ENCODE peak calls at places on chromosomes 6 and 20, in six cellular contexts. W is cardiac muscle cell, E is coronary artery, V is psoas muscle, O is left lung, Y is pancreas. I is an unnamed sample.

GRCh38 chr6:169161572-169162167 is 92.0 kb downstream of the THBS2 start:
- DNase-seq in W (no peak), E (peak), V (no peak), O (no peak), Y (no peak), I (no peak)

GRCh38 chr6:53752856-53753255 is 41.9 kb upstream of the LRRC1 start:
- DNase-seq in W (peak), E (no peak), V (no peak), O (no peak), Y (no peak), I (no peak)

GRCh38 chr6:114419175-114419574 is 76.4 kb upstream of the HS3ST5 start:
- DNase-seq in W (no peak), E (no peak), V (no peak), O (no peak), Y (no peak), I (no peak)

GRCh38 chr6:1825277-1825676 is 215.6 kb downstream of the FOXC1 start:
- DNase-seq in W (no peak), E (no peak), V (no peak), O (no peak), Y (no peak), I (no peak)

GRCh38 chr6:106749611-106750010 is 120.2 kb downstream of the QRSL1 start:
- DNase-seq in W (no peak), E (no peak), V (no peak), O (no peak), Y (no peak), I (no peak)

GRCh38 chr6:36131517-36132220 is 1.4 kb downstream of the MAPK13 start:
- DNase-seq in W (peak), E (no peak), V (no peak), O (no peak), Y (peak), I (no peak)

GRCh38 chr6:30709101-30709868 is 7.8 kb downstream of the MDC1 start:
- DNase-seq in W (no peak), E (no peak), V (no peak), O (no peak), Y (peak), I (no peak)

GRCh38 chr6:30684386-30685156 is 1.9 kb downstream of the PPP1R18 start:
- DNase-seq in W (peak), E (no peak), V (peak), O (peak), Y (no peak), I (no peak)

GRCh38 chr6:2129076-2129695 is 116.2 kb downstream of the GMDS start:
- DNase-seq in W (no peak), E (no peak), V (no peak), O (no peak), Y (no peak), I (no peak)

GRCh38 chr6:17281497-17282481 is 628 bp downstream of the RBM24 start:
- DNase-seq in W (peak), E (peak), V (no peak), O (no peak), Y (peak), I (no peak)

GRCh38 chr6:168124161-168124560 is 45.1 kb upstream of the FRMD1 start:
- DNase-seq in W (no peak), E (peak), V (no peak), O (no peak), Y (no peak), I (no peak)

GRCh38 chr6:133033263-133033662 is 207.9 kb upstream of the EYA4 start:
- DNase-seq in W (no peak), E (no peak), V (no peak), O (no peak), Y (no peak), I (no peak)

GRCh38 chr6:11609324-11610071 is 71.9 kb downstream of the TMEM170B start:
- DNase-seq in W (peak), E (peak), V (no peak), O (peak), Y (no peak), I (no peak)

GRCh38 chr6:6701864-6702263 is 113.3 kb downstream of the LY86 start:
- DNase-seq in W (no peak), E (no peak), V (no peak), O (no peak), Y (no peak), I (no peak)

GRCh38 chr6:5305968-5306626 is 44.8 kb downstream of the FARS2 start:
- DNase-seq in W (no peak), E (no peak), V (no peak), O (no peak), Y (no peak), I (no peak)

GRCh38 chr6:166520905-166521834 is 65.3 kb downstream of the RAMACL start:
- DNase-seq in W (no peak), E (no peak), V (no peak), O (no peak), Y (no peak), I (no peak)

GRCh38 chr6:107489636-107490567 is at the start of gene SOBP:
- DNase-seq in W (peak), E (peak), V (peak), O (peak), Y (peak), I (peak)

GRCh38 chr20:57785061-57785460 is 75.2 kb upstream of the PMEPA1 start:
- DNase-seq in W (no peak), E (peak), V (no peak), O (no peak), Y (no peak), I (no peak)

GRCh38 chr20:46022411-46023147 is 6.4 kb upstream of the SLC12A5 start:
- DNase-seq in W (peak), E (no peak), V (peak), O (peak), Y (peak), I (peak)

GRCh38 chr6:36277946-36278465 is 8.1 kb downstream of the PNPLA1 start:
- DNase-seq in W (no peak), E (no peak), V (no peak), O (no peak), Y (no peak), I (no peak)

GRCh38 chr6:134347916-134348805 is 30.2 kb upstream of the SGK1 start:
- DNase-seq in W (peak), E (peak), V (peak), O (no peak), Y (no peak), I (no peak)

GRCh38 chr20:13821876-13822275 is 37.0 kb downstream of the NDUFAF5 start:
- DNase-seq in W (peak), E (no peak), V (no peak), O (no peak), Y (no peak), I (no peak)

GRCh38 chr6:91704531-91704930 is 1117.7 kb upstream of the MAP3K7 start:
- DNase-seq in W (no peak), E (no peak), V (no peak), O (no peak), Y (no peak), I (no peak)

GRCh38 chr6:56649053-56649769 is 6.5 kb upstream of the DST start:
- DNase-seq in W (peak), E (no peak), V (no peak), O (no peak), Y (no peak), I (no peak)

GRCh38 chr20:62214067-62214466 is 6.0 kb downstream of the HRH3 start:
- DNase-seq in W (no peak), E (no peak), V (no peak), O (no peak), Y (no peak), I (no peak)

GRCh38 chr6:436308-437041 is 44.9 kb downstream of the IRF4 start:
- DNase-seq in W (peak), E (no peak), V (no peak), O (no peak), Y (no peak), I (no peak)

GRCh38 chr6:133262804-133263203 is 21.6 kb downstream of the EYA4 start:
- DNase-seq in W (no peak), E (no peak), V (peak), O (no peak), Y (no peak), I (no peak)

GRCh38 chr6:39432311-39433025 is 110.0 kb upstream of the KCNK16 start:
- DNase-seq in W (no peak), E (no peak), V (no peak), O (no peak), Y (no peak), I (no peak)

GRCh38 chr6:1578293-1578745 is 31.4 kb upstream of the FOXC1 start:
- DNase-seq in W (no peak), E (no peak), V (no peak), O (no peak), Y (no peak), I (no peak)

GRCh38 chr20:37331060-37331857 is 14.7 kb upstream of the SRC start:
- DNase-seq in W (no peak), E (no peak), V (no peak), O (no peak), Y (no peak), I (no peak)

GRCh38 chr6:147222160-147222838 is 18.1 kb downstream of the STXBP5 start:
- DNase-seq in W (peak), E (no peak), V (no peak), O (no peak), Y (no peak), I (no peak)

GRCh38 chr20:5863040-5863811 is 87.1 kb downstream of the TRMT6 start:
- DNase-seq in W (peak), E (no peak), V (peak), O (no peak), Y (peak), I (no peak)

GRCh38 chr6:122770835-122771601 is 8.5 kb upstream of the FABP7 start:
- DNase-seq in W (no peak), E (no peak), V (no peak), O (no peak), Y (no peak), I (no peak)

GRCh38 chr6:31586596-31586995 is 519 bp downstream of the LST1 start:
- DNase-seq in W (no peak), E (no peak), V (no peak), O (peak), Y (no peak), I (no peak)

GRCh38 chr6:159715168-159715567 is 12.1 kb upstream of the WTAP start:
- DNase-seq in W (no peak), E (no peak), V (no peak), O (no peak), Y (no peak), I (no peak)
- TF ChIP-seq CTCF in W (no peak), E (no peak), V (no peak), O (no peak), Y (no peak), I (no peak)

GRCh38 chr6:170223718-170224693 is 66.9 kb downstream of the DLL1 start:
- DNase-seq in W (no peak), E (no peak), V (no peak), O (peak), Y (peak), I (peak)
- TF ChIP-seq CTCF in W (no peak), E (no peak), V (no peak), O (no peak), Y (no peak), I (no peak)

GRCh38 chr20:49945306-49945700 is 9.1 kb downstream of the RNF114 start:
- DNase-seq in W (no peak), E (no peak), V (no peak), O (no peak), Y (no peak), I (no peak)

GRCh38 chr20:49951160-49951559 is 15.0 kb downstream of the RNF114 start:
- DNase-seq in W (peak), E (no peak), V (no peak), O (no peak), Y (peak), I (no peak)

GRCh38 chr20:49948809-49949507 is 12.8 kb downstream of the RNF114 start:
- DNase-seq in W (peak), E (no peak), V (no peak), O (no peak), Y (peak), I (no peak)

GRCh38 chr20:49945701-49946477 is 9.7 kb downstream of the RNF114 start:
- DNase-seq in W (no peak), E (no peak), V (no peak), O (peak), Y (peak), I (no peak)

DNA sequence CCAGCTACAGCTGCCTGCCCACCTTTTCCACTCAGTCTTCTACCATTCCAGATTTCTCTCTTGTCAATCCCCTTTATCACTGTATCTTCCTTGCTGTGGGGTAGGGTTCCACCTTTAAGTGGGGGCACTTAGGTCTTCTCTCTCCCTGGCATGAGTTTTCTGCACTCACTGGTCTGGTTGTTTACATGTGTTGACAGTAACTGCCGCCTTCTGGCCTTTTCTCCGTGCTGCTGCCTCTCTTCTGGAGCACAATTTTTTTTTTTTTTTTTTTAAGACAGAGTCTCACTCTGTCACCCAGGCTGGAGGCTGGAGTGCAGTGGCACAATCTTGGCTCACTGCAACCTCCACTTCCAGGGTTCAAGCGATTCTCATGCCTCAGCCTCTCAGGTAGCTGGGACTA is 12.0 kb downstream of the RNF114 start:
- DNase-seq in W (no peak), E (no peak), V (no peak), O (no peak), Y (peak), I (no peak)
- TF ChIP-seq CTCF in W (no peak), E (no peak), V (no peak), O (no peak), Y (no peak), I (no peak)

GRCh38 chr6:149965191-149966020 is 1.7 kb downstream of the ULBP1 start:
- DNase-seq in W (no peak), E (peak), V (no peak), O (no peak), Y (no peak), I (no peak)

GRCh38 chr6:149964243-149965190 is 774 bp downstream of the ULBP1 start:
- DNase-seq in W (peak), E (peak), V (no peak), O (no peak), Y (no peak), I (no peak)

GRCh38 chr6:149962461-149963211 is 1.1 kb upstream of the ULBP1 start:
- DNase-seq in W (no peak), E (peak), V (no peak), O (no peak), Y (no peak), I (no peak)

GRCh38 chr6:149963212-149963461 is 606 bp upstream of the ULBP1 start:
- DNase-seq in W (peak), E (no peak), V (no peak), O (no peak), Y (no peak), I (no peak)

DNA sequence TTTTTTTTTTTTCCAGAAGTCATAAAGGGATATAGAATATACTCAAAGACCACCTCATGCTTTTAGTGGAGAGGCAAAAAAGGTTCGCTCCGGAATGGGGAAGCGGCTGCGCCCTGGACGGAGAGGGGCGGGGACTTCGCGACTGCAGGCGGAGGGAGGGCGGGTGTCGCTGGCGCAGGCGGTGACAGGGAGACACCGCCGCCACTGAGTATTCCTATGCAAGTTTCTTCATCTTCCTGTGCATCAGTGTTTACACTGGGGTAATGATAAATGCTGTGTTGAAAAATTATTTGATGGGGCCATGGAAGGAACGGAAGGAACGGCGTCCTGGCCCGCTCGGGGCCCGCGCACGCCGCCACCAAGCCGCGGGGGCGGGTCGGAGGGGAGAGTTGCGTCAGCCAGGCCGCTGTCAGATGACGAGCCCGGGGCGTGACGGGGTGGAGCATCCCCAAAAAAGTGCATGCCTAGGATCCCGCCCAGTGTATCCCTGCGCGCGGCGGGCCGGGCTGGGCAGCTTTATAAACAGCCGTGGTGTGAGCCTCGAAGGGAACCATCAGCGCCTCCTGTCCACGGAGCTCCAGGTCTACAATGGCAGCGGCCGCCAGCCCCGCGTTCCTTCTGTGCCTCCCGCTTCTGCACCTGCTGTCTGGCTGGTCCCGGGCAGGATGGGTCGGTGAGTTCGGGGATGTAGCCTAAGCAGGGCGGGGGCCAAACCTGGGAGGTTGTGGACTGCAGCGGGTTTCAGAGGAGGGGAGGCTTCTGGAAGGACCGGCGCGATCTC is at the start of gene ULBP1:
- DNase-seq in W (peak), E (peak), V (peak), O (peak), Y (peak), I (no peak)
- TF ChIP-seq CTCF in W (peak), E (no peak), V (no peak), O (no peak), Y (no peak), I (no peak)

DNA sequence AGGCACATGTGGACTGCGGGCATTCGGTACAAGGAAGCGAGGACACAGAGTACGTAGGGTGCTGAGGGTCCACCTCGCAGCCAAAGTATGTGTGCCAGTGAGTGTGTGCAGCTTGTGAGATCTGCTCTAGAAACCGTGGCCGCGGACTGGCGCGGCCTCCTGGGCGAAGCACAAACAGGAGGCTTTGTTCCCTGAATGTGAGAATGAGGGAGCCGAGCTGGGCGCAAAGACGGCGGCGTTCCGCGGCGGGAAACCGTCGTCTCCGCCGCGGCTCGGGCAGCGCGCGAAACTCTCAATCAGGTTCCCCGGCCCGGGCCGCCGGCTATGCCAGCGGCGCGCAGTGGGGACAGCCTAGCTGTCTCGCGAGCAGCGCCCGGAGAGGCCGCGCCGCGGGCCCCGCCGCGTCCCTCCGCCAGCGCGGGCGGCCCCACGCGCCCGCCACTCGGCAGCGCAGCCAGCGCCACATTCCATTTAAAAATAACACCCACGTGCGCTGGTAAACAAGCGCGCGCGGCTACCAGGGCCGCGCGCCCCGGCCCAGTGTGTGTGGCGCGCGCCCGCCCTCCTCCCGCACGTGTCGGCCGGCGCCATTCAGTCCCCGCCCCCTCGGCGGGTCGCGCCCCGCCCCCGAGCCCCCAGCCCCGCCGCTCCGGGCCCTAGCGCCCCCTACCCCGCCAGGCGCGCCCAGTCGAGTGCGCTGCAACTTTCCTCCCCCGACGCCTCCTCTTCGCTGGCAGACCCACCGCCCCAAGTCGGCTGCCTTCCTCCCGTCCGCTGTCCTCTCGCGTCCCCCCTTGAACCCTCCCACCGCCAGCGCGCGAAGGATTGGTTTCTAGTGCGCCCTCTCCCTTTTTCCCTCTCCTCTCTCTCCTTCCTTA is 3.0 kb upstream of the FOXO3 start:
- DNase-seq in W (peak), E (no peak), V (peak), O (peak), Y (peak), I (peak)
- TF ChIP-seq CTCF in W (no peak), E (no peak), V (peak), O (no peak), Y (no peak), I (no peak)

GRCh38 chr6:141675957-141676356 is 456.8 kb upstream of the GJE1 start:
- DNase-seq in W (peak), E (no peak), V (no peak), O (no peak), Y (no peak), I (no peak)
- TF ChIP-seq CTCF in W (peak), E (no peak), V (no peak), O (peak), Y (no peak), I (no peak)

DNA sequence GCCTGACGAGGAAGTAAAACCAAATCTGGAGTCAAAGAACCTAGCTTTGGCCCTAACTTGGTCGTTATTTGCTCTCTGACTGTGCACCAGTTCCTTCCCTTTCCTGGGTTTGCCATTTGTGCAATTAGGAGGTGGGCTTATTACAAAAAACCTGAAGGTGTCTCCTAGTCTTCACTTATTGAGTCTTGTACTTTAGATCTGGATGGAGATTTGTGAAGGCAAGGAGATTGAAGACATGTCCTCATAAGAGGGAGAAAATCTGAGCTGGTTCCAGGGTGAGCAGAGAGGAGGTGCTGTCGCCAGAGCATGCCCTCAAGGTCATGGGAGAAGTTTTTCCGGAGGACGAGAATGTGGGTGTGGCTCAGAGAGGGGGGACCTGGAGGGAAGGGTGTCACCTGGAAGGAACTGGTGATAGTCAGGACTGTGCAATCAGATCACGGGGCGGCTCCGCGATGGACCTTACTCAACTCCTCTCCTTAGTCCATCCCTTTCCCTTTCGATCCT is 703 bp upstream of the ACSS2 start:
- DNase-seq in W (no peak), E (no peak), V (no peak), O (no peak), Y (no peak), I (no peak)
- TF ChIP-seq CTCF in W (no peak), E (no peak), V (peak), O (no peak), Y (no peak), I (no peak)